ENCODE peak calls at places on chromosomes 6 and 20, in four cellular contexts. One of them, this sample, is unnamed.

GRCh38 chr6:64000873-64001497 is 365.4 kb downstream of the PHF3 start:
- DNase-seq in heart left ventricle: no peak
- DNase-seq in lower leg skin: no peak
- DNase-seq in Peyer's patch: no peak
- DNase-seq in this sample: no peak

GRCh38 chr6:155455766-155456165 is at the start of gene NOX3:
- DNase-seq in lower leg skin: no peak
- DNase-seq in heart left ventricle: no peak
- DNase-seq in Peyer's patch: no peak
- DNase-seq in this sample: no peak

GRCh38 chr20:62795023-62795761 is 1.1 kb upstream of the MRGBP start:
- DNase-seq in heart left ventricle: peak
- DNase-seq in Peyer's patch: peak
- DNase-seq in lower leg skin: no peak
- DNase-seq in this sample: peak

GRCh38 chr20:37921341-37921929 is 18.5 kb downstream of the VSTM2L start:
- DNase-seq in lower leg skin: no peak
- DNase-seq in heart left ventricle: no peak
- DNase-seq in Peyer's patch: no peak
- DNase-seq in this sample: no peak

GRCh38 chr6:27669798-27670301 is 196.9 kb upstream of the ZNF184 start:
- DNase-seq in lower leg skin: no peak
- DNase-seq in heart left ventricle: no peak
- DNase-seq in Peyer's patch: no peak
- DNase-seq in this sample: no peak

GRCh38 chr20:38940644-38941043 is 14.4 kb downstream of the FAM83D start:
- DNase-seq in lower leg skin: no peak
- DNase-seq in heart left ventricle: no peak
- DNase-seq in Peyer's patch: no peak
- DNase-seq in this sample: no peak

GRCh38 chr20:63591147-63591533 is 17.1 kb upstream of the HELZ2 start:
- DNase-seq in lower leg skin: no peak
- DNase-seq in Peyer's patch: no peak
- DNase-seq in heart left ventricle: no peak
- DNase-seq in this sample: no peak

GRCh38 chr6:107713214-107713962 is 110.7 kb downstream of the SCML4 start:
- DNase-seq in Peyer's patch: peak
- DNase-seq in heart left ventricle: no peak
- DNase-seq in lower leg skin: no peak
- DNase-seq in this sample: no peak

GRCh38 chr20:63154395-63154794 is 61.5 kb downstream of the YTHDF1 start:
- DNase-seq in Peyer's patch: no peak
- DNase-seq in heart left ventricle: no peak
- DNase-seq in lower leg skin: no peak
- DNase-seq in this sample: no peak

GRCh38 chr20:50185426-50185825 is 5.2 kb upstream of the CEBPB start:
- DNase-seq in heart left ventricle: no peak
- DNase-seq in Peyer's patch: no peak
- DNase-seq in lower leg skin: no peak
- DNase-seq in this sample: no peak

GRCh38 chr6:13332349-13332706 is 4.0 kb upstream of the TBC1D7 start:
- DNase-seq in lower leg skin: no peak
- DNase-seq in Peyer's patch: no peak
- DNase-seq in heart left ventricle: no peak
- DNase-seq in this sample: no peak

GRCh38 chr6:131548441-131548840 is 24.6 kb upstream of the ARG1 start:
- DNase-seq in heart left ventricle: no peak
- DNase-seq in lower leg skin: no peak
- DNase-seq in Peyer's patch: no peak
- DNase-seq in this sample: no peak

GRCh38 chr20:10924628-10925266 is 250.9 kb upstream of the JAG1 start:
- DNase-seq in Peyer's patch: no peak
- DNase-seq in heart left ventricle: no peak
- DNase-seq in lower leg skin: no peak
- DNase-seq in this sample: no peak

GRCh38 chr6:30264731-30265130 is 51.5 kb upstream of the TRIM26 start:
- DNase-seq in heart left ventricle: no peak
- DNase-seq in Peyer's patch: no peak
- DNase-seq in lower leg skin: no peak
- DNase-seq in this sample: no peak

GRCh38 chr6:30263734-30264133 is 50.5 kb upstream of the TRIM26 start:
- DNase-seq in Peyer's patch: no peak
- DNase-seq in heart left ventricle: no peak
- DNase-seq in lower leg skin: no peak
- DNase-seq in this sample: peak

GRCh38 chr6:30258204-30258603 is 45.0 kb upstream of the TRIM26 start:
- DNase-seq in Peyer's patch: no peak
- DNase-seq in heart left ventricle: no peak
- DNase-seq in lower leg skin: no peak
- DNase-seq in this sample: no peak

GRCh38 chr6:30260036-30260504 is 46.9 kb upstream of the TRIM26 start:
- DNase-seq in lower leg skin: no peak
- DNase-seq in Peyer's patch: no peak
- DNase-seq in heart left ventricle: peak
- DNase-seq in this sample: no peak

DNA sequence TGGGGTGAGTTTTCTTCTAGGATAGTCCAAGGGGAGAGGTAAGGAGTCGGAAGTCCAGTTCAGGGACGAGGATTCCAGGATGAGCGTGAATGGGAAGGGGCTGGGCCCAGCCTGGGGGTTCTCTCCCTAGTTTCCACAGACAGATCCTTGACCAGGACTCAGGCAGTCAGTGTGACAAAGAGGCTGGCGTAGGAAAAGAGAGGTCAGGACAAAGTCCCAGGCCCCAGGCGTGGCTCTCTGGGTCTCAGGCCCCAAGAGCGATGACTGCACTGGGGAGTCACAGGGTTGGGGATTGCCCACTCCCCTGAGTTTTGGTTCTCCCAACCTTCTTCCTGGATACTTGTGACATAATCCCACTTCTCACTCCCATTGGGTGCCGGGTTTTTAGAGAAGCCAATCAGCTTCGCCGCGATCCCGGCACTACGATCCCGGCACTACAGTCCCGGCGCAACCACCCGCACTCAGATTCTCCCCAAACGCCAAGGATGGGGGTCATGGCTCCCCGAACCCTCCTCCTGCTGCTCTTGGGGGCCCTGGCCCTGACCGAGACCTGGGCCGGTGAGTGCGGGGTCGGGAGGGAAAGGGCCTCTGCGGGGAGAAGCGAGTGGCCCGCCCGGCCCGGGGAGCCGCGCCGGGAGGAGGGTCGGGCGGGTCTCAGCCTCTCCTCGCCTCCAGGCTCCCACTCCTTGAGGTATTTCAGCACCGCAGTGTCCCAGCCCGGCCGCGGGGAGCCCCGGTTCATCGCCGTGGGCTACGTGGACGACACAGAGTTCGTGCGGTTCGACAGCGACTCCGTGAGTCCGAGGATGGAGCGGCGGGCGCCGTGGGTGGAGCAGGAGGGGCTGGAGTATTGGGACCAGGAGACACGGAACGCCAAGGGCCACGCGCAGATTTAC is 46.2 kb upstream of the TRIM26 start:
- DNase-seq in lower leg skin: peak
- DNase-seq in Peyer's patch: peak
- DNase-seq in heart left ventricle: peak
- DNase-seq in this sample: peak
- H3K4me3 ChIP-seq in lower leg skin: peak
- H3K4me3 ChIP-seq in Peyer's patch: peak
- H3K4me3 ChIP-seq in heart left ventricle: peak
- H3K4me3 ChIP-seq in this sample: peak

GRCh38 chr6:1612902-1613301 is 3.2 kb downstream of the FOXC1 start:
- DNase-seq in Peyer's patch: no peak
- DNase-seq in heart left ventricle: no peak
- DNase-seq in lower leg skin: no peak
- DNase-seq in this sample: no peak

GRCh38 chr6:1614767-1615650 is 5.3 kb downstream of the FOXC1 start:
- DNase-seq in lower leg skin: no peak
- DNase-seq in heart left ventricle: no peak
- DNase-seq in Peyer's patch: peak
- DNase-seq in this sample: no peak

GRCh38 chr6:1615651-1616420 is 6.1 kb downstream of the FOXC1 start:
- DNase-seq in Peyer's patch: no peak
- DNase-seq in heart left ventricle: no peak
- DNase-seq in lower leg skin: no peak
- DNase-seq in this sample: no peak

GRCh38 chr6:1613631-1614447 is 4.1 kb downstream of the FOXC1 start:
- DNase-seq in heart left ventricle: no peak
- DNase-seq in lower leg skin: no peak
- DNase-seq in Peyer's patch: peak
- DNase-seq in this sample: no peak

GRCh38 chr6:1614448-1614766 is 4.7 kb downstream of the FOXC1 start:
- DNase-seq in Peyer's patch: no peak
- DNase-seq in heart left ventricle: no peak
- DNase-seq in lower leg skin: no peak
- DNase-seq in this sample: no peak
- TF ChIP-seq POLR2A in Peyer's patch: no peak
- TF ChIP-seq POLR2A in heart left ventricle: no peak
- TF ChIP-seq POLR2A in lower leg skin: no peak
- TF ChIP-seq POLR2A in this sample: no peak

GRCh38 chr6:90490030-90490429 is 96.8 kb downstream of the MAP3K7 start:
- DNase-seq in Peyer's patch: no peak
- DNase-seq in heart left ventricle: no peak
- DNase-seq in lower leg skin: no peak
- DNase-seq in this sample: no peak
- H3K4me3 ChIP-seq in Peyer's patch: no peak
- H3K4me3 ChIP-seq in heart left ventricle: no peak
- H3K4me3 ChIP-seq in lower leg skin: no peak
- H3K4me3 ChIP-seq in this sample: no peak

GRCh38 chr6:124722479-124722878 is 239.8 kb upstream of the RNF217 start:
- DNase-seq in lower leg skin: no peak
- DNase-seq in Peyer's patch: no peak
- DNase-seq in heart left ventricle: no peak
- DNase-seq in this sample: no peak
- TF ChIP-seq POLR2A in lower leg skin: no peak
- TF ChIP-seq POLR2A in Peyer's patch: no peak
- TF ChIP-seq POLR2A in heart left ventricle: no peak
- TF ChIP-seq POLR2A in this sample: no peak

GRCh38 chr6:142014515-142014914 is 118.2 kb upstream of the GJE1 start:
- DNase-seq in Peyer's patch: no peak
- DNase-seq in lower leg skin: no peak
- DNase-seq in heart left ventricle: no peak
- DNase-seq in this sample: no peak

GRCh38 chr6:142011775-142012174 is 121.0 kb upstream of the GJE1 start:
- DNase-seq in Peyer's patch: no peak
- DNase-seq in heart left ventricle: no peak
- DNase-seq in lower leg skin: no peak
- DNase-seq in this sample: no peak

GRCh38 chr6:142013286-142013685 is 119.4 kb upstream of the GJE1 start:
- DNase-seq in heart left ventricle: no peak
- DNase-seq in Peyer's patch: no peak
- DNase-seq in lower leg skin: no peak
- DNase-seq in this sample: no peak

GRCh38 chr6:142013875-142014495 is 118.7 kb upstream of the GJE1 start:
- DNase-seq in heart left ventricle: no peak
- DNase-seq in Peyer's patch: no peak
- DNase-seq in lower leg skin: no peak
- DNase-seq in this sample: no peak

DNA sequence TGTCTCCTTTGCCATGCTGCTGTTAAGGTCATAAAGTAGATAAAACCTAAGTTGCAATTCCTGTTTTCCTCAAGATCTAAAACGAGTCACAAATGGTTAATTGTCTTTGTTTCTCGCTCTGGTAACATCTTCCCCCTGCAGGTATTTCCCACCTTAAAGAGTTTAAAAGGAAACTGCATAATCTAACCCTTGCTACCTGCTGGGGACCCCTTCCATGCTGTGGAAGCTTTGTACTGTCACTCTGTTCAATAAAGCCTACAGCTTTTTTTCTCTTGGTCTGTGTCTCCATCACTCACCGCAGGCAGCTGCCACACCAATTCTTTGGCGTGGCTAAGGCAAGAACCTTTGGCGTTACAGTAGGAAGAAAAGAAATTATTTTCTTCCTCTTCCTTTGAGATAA is 117.7 kb upstream of the GJE1 start:
- DNase-seq in Peyer's patch: no peak
- DNase-seq in heart left ventricle: no peak
- DNase-seq in lower leg skin: no peak
- DNase-seq in this sample: no peak
- H3K4me3 ChIP-seq in Peyer's patch: no peak
- H3K4me3 ChIP-seq in heart left ventricle: no peak
- H3K4me3 ChIP-seq in lower leg skin: no peak
- H3K4me3 ChIP-seq in this sample: no peak

DNA sequence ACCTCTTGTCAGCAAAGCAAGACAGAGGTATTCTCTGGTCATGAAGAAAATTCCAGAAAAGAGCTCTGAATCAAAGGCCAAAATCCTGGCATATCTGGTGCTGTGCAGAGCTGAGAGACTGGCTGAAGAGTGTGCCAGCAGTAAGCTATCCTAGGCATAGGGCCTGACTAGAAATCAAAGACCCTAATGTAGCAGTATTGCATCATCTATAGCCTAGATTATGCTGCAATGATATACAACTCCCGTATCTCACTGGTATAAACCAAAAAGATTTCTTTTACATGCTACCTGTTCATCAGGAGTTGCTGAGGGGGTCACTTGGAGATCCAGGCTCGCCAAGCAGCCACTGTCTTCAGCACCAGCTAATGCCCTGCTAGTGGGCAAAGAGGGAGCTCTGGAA is 30.9 kb upstream of the TRIM39 start:
- DNase-seq in lower leg skin: no peak
- DNase-seq in Peyer's patch: no peak
- DNase-seq in heart left ventricle: no peak
- DNase-seq in this sample: no peak
- TF ChIP-seq POLR2A in lower leg skin: no peak
- TF ChIP-seq POLR2A in Peyer's patch: no peak
- TF ChIP-seq POLR2A in heart left ventricle: no peak
- TF ChIP-seq POLR2A in this sample: no peak

GRCh38 chr20:17859616-17860232 is 108.9 kb downstream of the SNX5 start:
- DNase-seq in heart left ventricle: no peak
- DNase-seq in lower leg skin: no peak
- DNase-seq in Peyer's patch: no peak
- DNase-seq in this sample: no peak
- H3K4me3 ChIP-seq in heart left ventricle: no peak
- H3K4me3 ChIP-seq in lower leg skin: no peak
- H3K4me3 ChIP-seq in Peyer's patch: no peak
- H3K4me3 ChIP-seq in this sample: no peak

This sample was measured in adrenal gland.